ENCODE peak calls at places on chromosomes 13 and 19, in six cellular contexts. N, H, O, J, Y and K are unnamed samples.

GRCh38 chr19:4310247-4311121 is 6.1 kb downstream of the FSD1 start:
- DNase-seq in Y (no peak), J (no peak), H (peak; percentile 14), N (no peak), O (no peak), K (no peak)

GRCh38 chr19:4861147-4861546 is 6.3 kb downstream of the PLIN3 start:
- DNase-seq in O (no peak), N (no peak), Y (no peak), J (no peak), H (no peak), K (no peak)

GRCh38 chr19:388691-389090 is 20.3 kb downstream of the C2CD4C start:
- DNase-seq in H (no peak), J (no peak), O (no peak), Y (no peak), N (no peak), K (no peak)

GRCh38 chr19:42542791-42543190 is 14.5 kb upstream of the CEACAM1 start:
- DNase-seq in N (no peak), J (no peak), Y (no peak), O (no peak), H (no peak), K (no peak)

GRCh38 chr19:3765121-3765520 is 2.6 kb downstream of the MRPL54 start:
- DNase-seq in O (no peak), N (no peak), J (no peak), H (no peak), Y (no peak), K (no peak)

GRCh38 chr13:28654276-28654675 is 4.7 kb upstream of the POMP start:
- DNase-seq in H (no peak), O (no peak), Y (no peak), N (no peak), J (no peak), K (no peak)

GRCh38 chr19:41321600-41322270 is 11.8 kb downstream of the CCDC97 start:
- DNase-seq in Y (peak; percentile 80), N (no peak), H (peak; percentile 90), J (no peak), O (no peak), K (no peak)

GRCh38 chr19:5023128-5023571 is 54.2 kb downstream of the KDM4B start:
- DNase-seq in H (no peak), Y (no peak), O (no peak), J (no peak), N (no peak), K (no peak)

GRCh38 chr13:97231118-97231831 is 9.1 kb downstream of the MBNL2 start:
- DNase-seq in O (no peak), Y (no peak), N (no peak), H (no peak), J (no peak), K (no peak)

GRCh38 chr13:39602614-39603366 is at the start of gene LHFPL6:
- DNase-seq in N (peak; percentile 53), H (peak; percentile 88), J (peak; percentile 57), O (peak; percentile 26), Y (peak; percentile 81), K (peak; percentile 13)

GRCh38 chr19:55283548-55284393 is at the start of gene BRSK1:
- DNase-seq in N (peak; percentile 25), J (peak; percentile 25), H (peak; percentile 76), O (peak; percentile 74), Y (peak; percentile 60), K (peak; percentile 14)